ENCODE peak calls at places on chromosomes 16 and 17, in six cellular contexts. One of them, this sample, is unnamed.

GRCh38 chr17:18309202-18309601 is 5.6 kb downstream of the TOP3A start:
- DNase-seq in A549: no peak
- DNase-seq in WTC11: no peak
- DNase-seq in HCT116: no peak
- DNase-seq in NB4: no peak
- DNase-seq in H1: no peak
- DNase-seq in this sample: no peak

GRCh38 chr16:53549970-53550406 is 47.0 kb upstream of the AKTIP start:
- DNase-seq in A549: peak
- DNase-seq in WTC11: peak
- DNase-seq in HCT116: peak
- DNase-seq in NB4: peak
- DNase-seq in H1: peak
- DNase-seq in this sample: peak

GRCh38 chr17:30363715-30364202 is 15.0 kb upstream of the CPD start:
- DNase-seq in A549: no peak
- DNase-seq in WTC11: no peak
- DNase-seq in HCT116: no peak
- DNase-seq in NB4: peak
- DNase-seq in H1: no peak
- DNase-seq in this sample: no peak

GRCh38 chr17:45043268-45043681 is 8.2 kb downstream of the DCAKD start:
- DNase-seq in A549: no peak
- DNase-seq in WTC11: no peak
- DNase-seq in HCT116: no peak
- DNase-seq in NB4: no peak
- DNase-seq in H1: no peak
- DNase-seq in this sample: no peak

GRCh38 chr17:5381542-5381941 is 37.9 kb downstream of the NUP88 start:
- DNase-seq in A549: no peak
- DNase-seq in WTC11: no peak
- DNase-seq in HCT116: no peak
- DNase-seq in NB4: no peak
- DNase-seq in H1: no peak
- DNase-seq in this sample: no peak

GRCh38 chr16:49556252-49557069 is 182.9 kb downstream of the C16orf78 start:
- DNase-seq in A549: peak
- DNase-seq in WTC11: peak
- DNase-seq in HCT116: peak
- DNase-seq in NB4: peak
- DNase-seq in H1: no peak
- DNase-seq in this sample: peak

GRCh38 chr17:11909348-11909747 is 87.9 kb downstream of the ZNF18 start:
- DNase-seq in A549: no peak
- DNase-seq in WTC11: peak
- DNase-seq in HCT116: no peak
- DNase-seq in NB4: peak
- DNase-seq in H1: peak
- DNase-seq in this sample: no peak

GRCh38 chr16:85615014-85615851 is 2.1 kb downstream of the GSE1 start:
- DNase-seq in A549: peak
- DNase-seq in WTC11: peak
- DNase-seq in HCT116: peak
- DNase-seq in NB4: peak
- DNase-seq in H1: peak
- DNase-seq in this sample: no peak

GRCh38 chr16:77211880-77212735 is 12.9 kb downstream of the SYCE1L start:
- DNase-seq in A549: peak
- DNase-seq in WTC11: peak
- DNase-seq in HCT116: no peak
- DNase-seq in NB4: peak
- DNase-seq in H1: peak
- DNase-seq in this sample: peak

GRCh38 chr16:82241469-82242052 is 71.5 kb upstream of the MPHOSPH6 start:
- DNase-seq in A549: no peak
- DNase-seq in WTC11: peak
- DNase-seq in HCT116: no peak
- DNase-seq in NB4: no peak
- DNase-seq in H1: no peak
- DNase-seq in this sample: no peak

GRCh38 chr17:48612456-48612853 is 1.6 kb upstream of the HOXB7 start:
- DNase-seq in A549: peak
- DNase-seq in WTC11: no peak
- DNase-seq in HCT116: no peak
- DNase-seq in NB4: no peak
- DNase-seq in H1: no peak
- DNase-seq in this sample: peak

GRCh38 chr16:84284168-84284722 is 10.4 kb upstream of the WFDC1 start:
- DNase-seq in A549: no peak
- DNase-seq in WTC11: peak
- DNase-seq in HCT116: no peak
- DNase-seq in NB4: no peak
- DNase-seq in H1: peak
- DNase-seq in this sample: no peak

GRCh38 chr17:14940946-14941280 is 324.2 kb downstream of the PMP22 start:
- DNase-seq in A549: no peak
- DNase-seq in WTC11: no peak
- DNase-seq in HCT116: no peak
- DNase-seq in NB4: no peak
- DNase-seq in H1: no peak
- DNase-seq in this sample: no peak

GRCh38 chr16:49748322-49748721 is 107.6 kb downstream of the ZNF423 start:
- DNase-seq in A549: no peak
- DNase-seq in WTC11: no peak
- DNase-seq in HCT116: peak
- DNase-seq in NB4: no peak
- DNase-seq in H1: no peak
- DNase-seq in this sample: no peak

GRCh38 chr17:7851438-7852261 is 3.2 kb upstream of the TMEM88 start:
- DNase-seq in A549: peak
- DNase-seq in WTC11: peak
- DNase-seq in HCT116: no peak
- DNase-seq in NB4: peak
- DNase-seq in H1: peak
- DNase-seq in this sample: peak

GRCh38 chr17:81249233-81250040 is 10.3 kb downstream of the NDUFAF8 start:
- DNase-seq in A549: peak
- DNase-seq in WTC11: no peak
- DNase-seq in HCT116: no peak
- DNase-seq in NB4: no peak
- DNase-seq in H1: no peak
- DNase-seq in this sample: no peak

GRCh38 chr17:29571883-29572681 is 3.6 kb downstream of the TP53I13 start:
- DNase-seq in A549: no peak
- DNase-seq in WTC11: peak
- DNase-seq in HCT116: no peak
- DNase-seq in NB4: peak
- DNase-seq in H1: no peak
- DNase-seq in this sample: no peak

GRCh38 chr16:1474796-1475551 is at the start of gene CLCN7:
- DNase-seq in A549: peak
- DNase-seq in WTC11: peak
- DNase-seq in HCT116: peak
- DNase-seq in NB4: peak
- DNase-seq in H1: peak
- DNase-seq in this sample: peak

GRCh38 chr17:79029327-79030009 is 5.5 kb downstream of the C1QTNF1 start:
- DNase-seq in A549: no peak
- DNase-seq in WTC11: no peak
- DNase-seq in HCT116: no peak
- DNase-seq in NB4: no peak
- DNase-seq in H1: no peak
- DNase-seq in this sample: no peak

GRCh38 chr17:72518333-72518732 is 397.5 kb downstream of the SOX9 start:
- DNase-seq in A549: no peak
- DNase-seq in WTC11: no peak
- DNase-seq in HCT116: no peak
- DNase-seq in NB4: no peak
- DNase-seq in H1: no peak
- DNase-seq in this sample: no peak

GRCh38 chr17:47223460-47223859 is 14.3 kb downstream of the MYL4 start:
- DNase-seq in A549: no peak
- DNase-seq in WTC11: no peak
- DNase-seq in HCT116: no peak
- DNase-seq in NB4: no peak
- DNase-seq in H1: no peak
- DNase-seq in this sample: no peak

GRCh38 chr17:78667091-78667490 is 89.9 kb upstream of the DNAH17 start:
- DNase-seq in A549: no peak
- DNase-seq in WTC11: no peak
- DNase-seq in HCT116: no peak
- DNase-seq in NB4: no peak
- DNase-seq in H1: no peak
- DNase-seq in this sample: no peak

GRCh38 chr17:34299918-34300600 is 14.5 kb downstream of the CCL11 start:
- DNase-seq in A549: no peak
- DNase-seq in WTC11: no peak
- DNase-seq in HCT116: no peak
- DNase-seq in NB4: no peak
- DNase-seq in H1: no peak
- DNase-seq in this sample: peak

GRCh38 chr16:86931410-86931941 is 353.1 kb downstream of the FOXL1 start:
- DNase-seq in A549: no peak
- DNase-seq in WTC11: no peak
- DNase-seq in HCT116: no peak
- DNase-seq in NB4: no peak
- DNase-seq in H1: no peak
- DNase-seq in this sample: peak

GRCh38 chr16:72947379-72948237 is 100.3 kb downstream of the ZFHX3 start:
- DNase-seq in A549: no peak
- DNase-seq in WTC11: no peak
- DNase-seq in HCT116: no peak
- DNase-seq in NB4: no peak
- DNase-seq in H1: no peak
- DNase-seq in this sample: no peak

GRCh38 chr17:77313831-77314230 is 173.1 kb downstream of the SEC14L1 start:
- DNase-seq in A549: no peak
- DNase-seq in WTC11: no peak
- DNase-seq in HCT116: no peak
- DNase-seq in NB4: no peak
- DNase-seq in H1: no peak
- DNase-seq in this sample: no peak

GRCh38 chr17:67221062-67221998 is 23.7 kb downstream of the HELZ start:
- DNase-seq in A549: peak
- DNase-seq in WTC11: no peak
- DNase-seq in HCT116: peak
- DNase-seq in NB4: peak
- DNase-seq in H1: no peak
- DNase-seq in this sample: peak
- TF ChIP-seq MAX in A549: no peak
- TF ChIP-seq MAX in WTC11: no peak
- TF ChIP-seq MAX in HCT116: no peak
- TF ChIP-seq MAX in NB4: no peak
- TF ChIP-seq MAX in H1: no peak
- TF ChIP-seq MAX in this sample: no peak

DNA sequence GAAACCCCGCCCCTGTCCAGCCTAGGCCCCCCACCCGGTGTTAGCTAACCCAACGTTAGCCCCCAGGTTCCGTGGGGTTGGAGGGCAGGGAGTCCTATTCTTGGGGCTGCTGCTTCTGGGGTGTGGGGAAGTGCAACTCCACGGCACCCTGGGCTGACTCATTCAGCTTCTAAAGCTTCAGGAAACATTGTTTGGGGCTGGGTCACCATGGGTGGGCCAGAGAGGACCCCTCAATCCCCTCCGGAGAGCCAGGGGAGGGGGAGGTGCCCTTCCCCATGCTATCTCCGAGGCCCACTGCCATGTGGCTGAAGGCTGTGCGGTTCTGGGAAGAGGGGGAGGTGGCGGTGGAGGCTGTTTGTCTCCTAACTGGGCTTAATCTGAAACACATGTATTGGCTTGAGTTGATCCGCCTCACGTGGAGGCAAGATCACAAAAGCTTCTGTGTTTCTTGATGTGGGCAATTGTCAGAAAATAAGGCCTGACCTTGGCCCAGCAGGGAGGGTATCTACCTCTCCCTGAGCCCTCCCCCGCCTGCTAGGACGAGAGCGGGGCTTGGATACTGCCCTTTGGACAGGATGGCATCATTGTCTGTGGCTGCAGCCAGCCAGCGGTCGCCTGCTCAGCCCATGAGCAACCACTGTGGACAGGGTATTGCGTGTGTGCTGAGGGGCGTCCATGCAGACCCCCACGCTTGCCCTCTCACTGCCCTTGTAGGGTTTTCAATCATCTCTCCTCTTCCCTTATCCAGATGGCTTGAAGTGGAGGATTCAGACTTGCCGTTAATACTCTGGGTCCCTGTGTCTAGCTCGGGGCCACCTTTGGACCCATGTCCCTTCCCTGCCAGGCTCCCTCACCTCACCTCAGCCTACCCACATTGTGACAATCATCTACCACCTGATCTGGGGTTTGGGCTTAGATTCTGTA is 1.3 kb downstream of the SERPINF1 start:
- DNase-seq in A549: peak
- DNase-seq in WTC11: no peak
- DNase-seq in HCT116: no peak
- DNase-seq in NB4: peak
- DNase-seq in H1: peak
- DNase-seq in this sample: no peak
- TF ChIP-seq MAX in A549: no peak
- TF ChIP-seq MAX in WTC11: no peak
- TF ChIP-seq MAX in HCT116: no peak
- TF ChIP-seq MAX in NB4: peak
- TF ChIP-seq MAX in H1: peak
- TF ChIP-seq MAX in this sample: no peak

GRCh38 chr17:35898283-35899070 is 18.3 kb upstream of the CCL5 start:
- DNase-seq in A549: peak
- DNase-seq in WTC11: no peak
- DNase-seq in HCT116: no peak
- DNase-seq in NB4: peak
- DNase-seq in H1: no peak
- DNase-seq in this sample: peak
- TF ChIP-seq MAX in A549: no peak
- TF ChIP-seq MAX in WTC11: no peak
- TF ChIP-seq MAX in HCT116: no peak
- TF ChIP-seq MAX in NB4: peak
- TF ChIP-seq MAX in H1: no peak
- TF ChIP-seq MAX in this sample: no peak

DNA sequence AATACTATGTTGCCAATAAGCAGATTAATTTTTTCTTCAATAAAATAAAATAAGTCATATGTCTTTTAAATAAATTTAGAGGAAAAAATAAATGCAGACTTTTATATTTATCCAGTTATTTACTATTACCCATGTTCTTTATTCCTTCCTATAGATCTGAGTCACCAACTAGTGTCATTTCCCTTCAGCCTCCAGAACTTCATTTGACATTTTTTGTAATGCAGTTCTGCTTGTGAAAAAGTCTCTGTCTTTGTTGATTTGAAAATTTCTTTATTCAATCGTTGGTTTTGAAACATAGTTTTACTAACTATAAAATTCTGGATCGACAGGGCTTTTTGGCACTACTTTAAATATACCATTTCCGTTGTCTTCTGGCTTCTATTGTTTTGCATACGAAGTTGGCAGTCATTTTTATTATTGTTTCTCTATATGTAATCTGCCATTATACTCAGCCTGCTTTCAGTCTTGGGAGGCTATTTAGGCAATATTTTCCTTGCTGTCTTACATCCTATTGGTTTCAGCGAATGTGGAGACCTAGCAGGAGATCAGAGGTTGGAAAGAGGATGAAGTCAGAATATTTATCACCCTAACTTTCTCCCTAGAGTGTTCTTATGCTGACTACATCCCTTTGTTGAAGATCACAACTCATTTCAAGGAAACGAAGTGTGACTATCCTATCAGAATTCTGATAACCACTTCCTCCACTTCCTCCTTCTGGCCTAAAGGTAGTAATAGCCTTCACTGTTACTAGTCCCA is 42.0 kb upstream of the SLC6A2 start:
- DNase-seq in A549: no peak
- DNase-seq in WTC11: no peak
- DNase-seq in HCT116: no peak
- DNase-seq in NB4: no peak
- DNase-seq in H1: no peak
- DNase-seq in this sample: peak
- TF ChIP-seq MAX in A549: no peak
- TF ChIP-seq MAX in WTC11: no peak
- TF ChIP-seq MAX in HCT116: no peak
- TF ChIP-seq MAX in NB4: no peak
- TF ChIP-seq MAX in H1: no peak
- TF ChIP-seq MAX in this sample: no peak

This sample was measured in endothelial cell of umbilical vein.